ENCODE peak calls at places on chromosomes 12 and 14, in eight cellular contexts. I, C, G, A, V, T, Z and O are unnamed samples. For H3K4me1 and H3K27me3, the result is how much of the 10 kb centered on the place peaks cover.

GRCh38 chr12:4956054-4956453 is 46.3 kb downstream of the KCNA1 start:
- DNase-seq in I (no peak), G (no peak), V (peak), A (no peak), Z (no peak), C (no peak), T (no peak), O (no peak)

GRCh38 chr14:34322940-34323418 is 139.1 kb downstream of the SPTSSA start:
- DNase-seq in I (peak), V (peak), Z (peak), A (peak), G (peak), C (peak), T (peak), O (peak)

GRCh38 chr12:40152783-40153383 is 47.0 kb upstream of the SLC2A13 start:
- DNase-seq in Z (no peak), I (peak), A (peak), C (no peak), V (peak), G (peak), T (peak), O (no peak)

GRCh38 chr12:109695961-109696461 is 17.6 kb upstream of the FAM222A start:
- DNase-seq in C (no peak), V (no peak), G (no peak), A (no peak), Z (no peak), T (peak), I (no peak), O (no peak)

GRCh38 chr12:17456486-17456885 is 633.5 kb downstream of the RERGL start:
- DNase-seq in V (no peak), Z (no peak), G (no peak), C (no peak), A (no peak), I (no peak), T (no peak), O (no peak)

GRCh38 chr14:72758993-72759392 is 134.9 kb downstream of the DPF3 start:
- DNase-seq in C (no peak), T (no peak), G (no peak), Z (no peak), V (no peak), I (no peak), A (no peak), O (no peak)

GRCh38 chr14:50955373-50956043 is 11.2 kb upstream of the PYGL start:
- DNase-seq in V (peak), Z (peak), A (no peak), G (no peak), C (peak), T (peak), I (peak), O (peak)

GRCh38 chr12:32947203-32947795 is 50.7 kb upstream of the PKP2 start:
- DNase-seq in Z (no peak), G (no peak), T (peak), A (no peak), I (no peak), C (no peak), V (peak), O (no peak)

GRCh38 chr12:101792046-101792931 is 38.5 kb downstream of the GNPTAB start:
- DNase-seq in G (no peak), A (no peak), Z (peak), I (no peak), T (no peak), C (no peak), V (no peak), O (no peak)

GRCh38 chr12:93622485-93622884 is 50.0 kb downstream of the SOCS2 start:
- DNase-seq in I (no peak), C (no peak), V (peak), A (no peak), G (no peak), Z (no peak), T (no peak), O (no peak)

GRCh38 chr12:109301643-109302176 is 7.4 kb downstream of the FOXN4 start:
- DNase-seq in V (no peak), T (no peak), C (no peak), Z (no peak), I (no peak), G (no peak), A (no peak), O (no peak)

GRCh38 chr12:118302053-118302452 is 70.7 kb downstream of the TAOK3 start:
- DNase-seq in A (no peak), G (no peak), C (no peak), Z (no peak), T (no peak), V (peak), I (no peak), O (no peak)

GRCh38 chr14:68779761-68780323 is 13.0 kb downstream of the ZFP36L1 start:
- DNase-seq in C (peak), A (peak), G (peak), Z (no peak), T (peak), I (peak), V (peak), O (no peak)

GRCh38 chr14:69376439-69376838 is 21.7 kb downstream of the ERH start:
- DNase-seq in Z (no peak), A (no peak), I (no peak), G (no peak), T (peak), V (peak), C (no peak), O (no peak)

GRCh38 chr12:53096761-53097160 is 706 bp upstream of the IGFBP6 start:
- DNase-seq in I (no peak), V (no peak), G (peak), Z (no peak), A (no peak), C (no peak), T (no peak), O (no peak)

GRCh38 chr12:46461907-46462605 is 89.5 kb upstream of the SLC38A2 start:
- DNase-seq in I (no peak), C (no peak), G (no peak), Z (no peak), T (no peak), V (no peak), A (no peak), O (no peak)

GRCh38 chr12:117048585-117048904 is 50.7 kb downstream of the TESC start:
- DNase-seq in Z (no peak), G (no peak), A (no peak), C (no peak), T (no peak), V (no peak), I (no peak), O (no peak)

GRCh38 chr12:97275261-97276197 is 187.1 kb upstream of the RMST start:
- DNase-seq in I (no peak), T (no peak), Z (peak), A (no peak), C (no peak), V (no peak), G (no peak), O (no peak)

GRCh38 chr12:124863409-124864325 is at the start of gene SCARB1:
- DNase-seq in I (peak), T (peak), G (peak), Z (peak), A (peak), C (peak), V (peak), O (peak)

GRCh38 chr14:36663404-36664321 is 2.0 kb downstream of the PAX9 start:
- DNase-seq in A (no peak), I (no peak), C (peak), Z (peak), G (no peak), T (no peak), V (no peak), O (no peak)

GRCh38 chr12:79659961-79660431 is 30.8 kb downstream of the PAWR start:
- DNase-seq in C (no peak), I (no peak), T (no peak), A (no peak), V (no peak), G (no peak), Z (no peak), O (no peak)

GRCh38 chr12:14258468-14258947 is 107.0 kb upstream of the ATF7IP start:
- DNase-seq in C (no peak), G (no peak), V (no peak), T (no peak), I (no peak), Z (no peak), A (no peak), O (no peak)

GRCh38 chr14:74616507-74616906 is 4.5 kb upstream of the LTBP2 start:
- DNase-seq in A (no peak), T (no peak), C (peak), G (no peak), I (no peak), V (peak), Z (no peak), O (no peak)

GRCh38 chr12:104602426-104602825 is 145.7 kb downstream of the CHST11 start:
- DNase-seq in C (no peak), T (no peak), I (no peak), G (no peak), Z (no peak), V (no peak), A (no peak), O (no peak)
- H3K4me1 ChIP-seq in C (under half), T (under half), I (under half), G (half or more), Z (under half), V (under half), A (under half), O (under half)

GRCh38 chr14:104766256-104766862 is 13.4 kb downstream of the SIVA1 start:
- DNase-seq in G (no peak), A (no peak), C (no peak), V (no peak), I (no peak), T (no peak), Z (no peak), O (no peak)
- H3K27ac ChIP-seq in G (no peak), A (no peak), C (no peak), V (no peak), I (no peak), T (peak), Z (no peak), O (no peak)

GRCh38 chr12:107948675-107949074 is 174.2 kb downstream of the ASCL4 start:
- DNase-seq in Z (no peak), C (no peak), T (no peak), V (no peak), A (no peak), I (no peak), G (no peak), O (no peak)

GRCh38 chr12:107955966-107956643 is 173.0 kb upstream of the WSCD2 start:
- DNase-seq in Z (no peak), I (no peak), C (no peak), T (no peak), V (no peak), A (no peak), G (no peak), O (no peak)

DNA sequence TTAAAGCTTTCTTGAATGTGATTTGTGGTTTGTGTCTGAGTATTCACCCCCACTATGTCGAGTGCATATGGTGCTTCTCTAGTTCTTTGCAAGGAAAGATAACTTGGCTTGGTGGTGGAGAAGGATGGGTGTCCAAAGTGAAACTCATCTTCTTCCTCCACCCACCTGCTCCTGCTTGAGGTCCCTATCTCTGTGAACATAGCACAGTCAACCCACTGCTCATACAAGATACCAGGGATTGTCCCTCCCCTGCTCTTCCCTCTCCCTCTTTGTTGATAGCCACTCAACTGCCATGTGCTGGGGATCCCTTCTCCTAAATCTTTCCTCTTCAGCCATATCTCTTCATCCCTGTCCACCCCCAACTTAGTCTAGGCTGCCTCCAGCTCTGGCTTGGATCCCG is 176.5 kb downstream of the ASCL4 start:
- DNase-seq in G (no peak), T (no peak), A (no peak), I (no peak), Z (no peak), V (no peak), C (no peak), O (no peak)
- H3K27me3 ChIP-seq in G (under half), T (under half), A (under half), I (under half), Z (under half), V (under half), C (under half), O (under half)

DNA sequence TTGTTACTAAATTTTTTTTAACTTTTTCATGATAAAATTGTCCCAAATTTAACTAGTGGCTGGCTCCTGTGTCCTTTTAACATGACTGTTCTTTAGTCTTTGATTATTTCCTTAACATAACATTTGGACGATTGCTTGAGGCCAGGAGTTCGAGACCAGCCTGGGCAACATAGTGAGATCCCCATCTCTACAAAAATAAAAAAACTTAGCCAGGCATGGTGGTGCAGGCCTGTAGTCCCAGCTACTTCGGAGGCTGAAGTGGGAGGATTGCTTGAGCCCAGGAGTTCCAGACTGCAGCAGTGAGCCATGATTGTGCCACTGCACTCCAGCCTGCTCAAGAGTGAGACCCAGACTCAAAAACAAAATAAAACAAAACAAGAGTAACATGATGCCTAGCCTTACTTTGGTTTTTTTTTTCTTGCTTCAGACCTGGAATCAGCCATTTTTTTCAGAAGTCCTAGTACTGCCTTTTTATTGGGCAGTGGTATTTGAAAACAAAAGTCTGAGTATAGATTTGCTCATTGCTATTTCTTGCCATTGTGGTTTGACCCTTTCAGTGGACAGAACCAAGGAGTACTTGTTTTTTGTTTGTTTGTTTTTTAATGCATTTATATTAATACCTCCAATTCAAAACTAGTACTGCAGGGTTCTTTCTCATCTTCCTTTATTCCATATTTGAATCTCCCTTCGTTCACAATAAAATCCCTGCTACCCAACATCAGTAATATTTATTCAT is 4.8 kb downstream of the TOGARAM1 start:
- DNase-seq in V (peak), G (no peak), C (no peak), T (no peak), Z (no peak), A (no peak), I (no peak), O (no peak)
- H3K4me1 ChIP-seq in V (under half), G (half or more), C (under half), T (under half), Z (under half), A (under half), I (under half), O (under half)

GRCh38 chr14:102086972-102087761 is at the start of gene HSP90AA1:
- DNase-seq in T (peak), A (peak), V (peak), C (peak), Z (peak), I (peak), G (peak), O (peak)

GRCh38 chr14:102087762-102088011 is 843 bp upstream of the HSP90AA1 start:
- DNase-seq in V (no peak), T (no peak), I (no peak), C (no peak), A (no peak), G (no peak), Z (no peak), O (no peak)

GRCh38 chr14:102086346-102086971 is 385 bp downstream of the HSP90AA1 start:
- DNase-seq in T (no peak), V (peak), A (peak), C (peak), Z (no peak), I (peak), G (peak), O (peak)

GRCh38 chr14:102085503-102085902 is 1.3 kb downstream of the HSP90AA1 start:
- DNase-seq in Z (no peak), C (no peak), T (no peak), V (no peak), I (no peak), G (no peak), A (no peak), O (no peak)

GRCh38 chr14:102084931-102085330 is 1.9 kb downstream of the HSP90AA1 start:
- DNase-seq in A (no peak), C (no peak), I (no peak), Z (no peak), G (no peak), V (no peak), T (no peak), O (no peak)
- H3K27ac ChIP-seq in A (peak), C (no peak), I (no peak), Z (no peak), G (no peak), V (no peak), T (no peak), O (no peak)